ENCODE peak calls at places on chromosomes 7 and 10, in seven cellular contexts. T is SHP77; U is naive thymus-derived CD4-positive, alpha-beta T cell; Y is effector memory CD4-positive, alpha-beta T cell; I is endothelial cell; D is A673; C is stimulated activated CD4-positive, alpha-beta T cell treated with anti-CD3 and anti-CD28 coated beads, Interleukin-1b, Interleukin-23, amount 100 ng/mL, for 24 hours. J is an unnamed sample.

GRCh38 chr10:33091186-33091585 is 133.2 kb upstream of the ITGB1 start:
- DNase-seq in T (no peak), U (no peak), Y (no peak), I (no peak), D (peak), C (no peak), J (no peak)

GRCh38 chr10:45655219-45655618 is 17.4 kb downstream of the ZFAND4 start:
- DNase-seq in T (no peak), U (no peak), Y (no peak), I (no peak), D (no peak), C (no peak), J (no peak)

GRCh38 chr10:93438796-93439253 is 43.3 kb downstream of the MYOF start:
- DNase-seq in T (no peak), U (no peak), Y (no peak), I (peak), D (no peak), C (no peak), J (no peak)

GRCh38 chr7:155819186-155819585 is 6.9 kb upstream of the SHH start:
- DNase-seq in T (no peak), U (no peak), Y (no peak), I (no peak), D (no peak), C (no peak), J (no peak)

GRCh38 chr7:137652721-137653120 is 194.1 kb downstream of the DGKI start:
- DNase-seq in T (no peak), U (no peak), Y (no peak), I (no peak), D (no peak), C (no peak), J (no peak)

GRCh38 chr7:98922392-98923107 is 44.2 kb downstream of the TRRAP start:
- DNase-seq in T (peak), U (no peak), Y (no peak), I (no peak), D (no peak), C (no peak), J (no peak)

GRCh38 chr7:44261239-44261638 is 60.5 kb downstream of the YKT6 start:
- DNase-seq in T (no peak), U (no peak), Y (no peak), I (no peak), D (no peak), C (no peak), J (no peak)

GRCh38 chr7:78420001-78420400 is 621.4 kb downstream of the PHTF2 start:
- DNase-seq in T (no peak), U (no peak), Y (no peak), I (no peak), D (no peak), C (no peak), J (no peak)

GRCh38 chr10:75195035-75195763 is 15.4 kb upstream of the VDAC2 start:
- DNase-seq in T (no peak), U (no peak), Y (no peak), I (no peak), D (no peak), C (no peak), J (no peak)

GRCh38 chr7:39582536-39582935 is 16.3 kb downstream of the YAE1 start:
- DNase-seq in T (no peak), U (no peak), Y (no peak), I (no peak), D (no peak), C (no peak), J (no peak)

GRCh38 chr7:148050492-148051158 is 539.9 kb upstream of the C7orf33 start:
- DNase-seq in T (no peak), U (no peak), Y (no peak), I (no peak), D (no peak), C (no peak), J (no peak)

GRCh38 chr7:71723859-71724258 is 591.9 kb downstream of the GALNT17 start:
- DNase-seq in T (no peak), U (no peak), Y (no peak), I (no peak), D (no peak), C (no peak), J (no peak)

GRCh38 chr10:74763934-74764591 is 62.3 kb upstream of the KAT6B start:
- DNase-seq in T (no peak), U (no peak), Y (no peak), I (no peak), D (no peak), C (no peak), J (no peak)

GRCh38 chr10:615583-616152 is 73.8 kb downstream of the DIP2C start:
- DNase-seq in T (no peak), U (no peak), Y (no peak), I (no peak), D (no peak), C (no peak), J (no peak)

GRCh38 chr10:104328916-104329710 is 9.2 kb downstream of the ITPRIP start:
- DNase-seq in T (no peak), U (peak), Y (peak), I (peak), D (peak), C (peak), J (peak)

GRCh38 chr7:641269-641671 is 85.2 kb upstream of the DNAAF5 start:
- DNase-seq in T (peak), U (no peak), Y (no peak), I (no peak), D (peak), C (no peak), J (no peak)

GRCh38 chr7:84314263-84314662 is 119.7 kb upstream of the SEMA3A start:
- DNase-seq in T (no peak), U (no peak), Y (no peak), I (no peak), D (no peak), C (no peak), J (no peak)

GRCh38 chr10:13776861-13777301 is 190.1 kb downstream of the PRPF18 start:
- DNase-seq in T (no peak), U (no peak), Y (no peak), I (no peak), D (peak), C (no peak), J (no peak)

GRCh38 chr10:101775273-101776131 is at the start of gene FGF8:
- DNase-seq in T (no peak), U (no peak), Y (no peak), I (no peak), D (no peak), C (no peak), J (no peak)

J was measured in central memory CD4-positive, alpha-beta T cell.